ENCODE peak calls at places on chromosomes 11 and 22, in four cellular contexts. L, U, W and R are unnamed samples.
A peak's percentile ranks its signal among the peaks of the same experiment; 100 is the strongest.

GRCh38 chr11:32963721-32964120 is 52.0 kb upstream of the DEPDC7 start:
- DNase-seq in L (no peak), U (no peak), W (no peak), R (no peak)

GRCh38 chr11:71255323-71255722 is 2.9 kb upstream of the SHANK2 start:
- DNase-seq in L (no peak), U (no peak), W (no peak), R (no peak)

GRCh38 chr11:115745545-115746265 is 241.5 kb upstream of the CADM1 start:
- DNase-seq in L (no peak), U (no peak), W (no peak), R (no peak)

GRCh38 chr22:41862530-41863266 is 29.8 kb downstream of the SREBF2 start:
- DNase-seq in L (no peak), U (no peak), W (no peak), R (peak; percentile 89)

GRCh38 chr11:57764972-57765371 is 3.4 kb downstream of the CTNND1 start:
- DNase-seq in L (no peak), U (peak; percentile 62), W (no peak), R (no peak)

GRCh38 chr22:36252754-36253522 is at the start of gene APOL1:
- DNase-seq in L (no peak), U (peak; percentile 75), W (peak; percentile 63), R (peak; percentile 62)

GRCh38 chr11:34327804-34328631 is 29.8 kb downstream of the ABTB2 start:
- DNase-seq in L (no peak), U (no peak), W (no peak), R (no peak)

GRCh38 chr11:32297629-32298028 is 137.7 kb downstream of the WT1 start:
- DNase-seq in L (no peak), U (peak; percentile 3), W (no peak), R (no peak)

GRCh38 chr22:29245626-29246385 is 22.0 kb downstream of the RHBDD3 start:
- DNase-seq in L (no peak), U (peak; percentile 66), W (peak; percentile 62), R (no peak)

GRCh38 chr11:47220401-47220821 is 5.6 kb downstream of the DDB2 start:
- DNase-seq in L (no peak), U (no peak), W (peak; percentile 25), R (no peak)

GRCh38 chr11:69654001-69654659 is 13.2 kb downstream of the CCND1 start:
- DNase-seq in L (no peak), U (no peak), W (no peak), R (no peak)

GRCh38 chr11:76918941-76919386 is 58.2 kb downstream of the ACER3 start:
- DNase-seq in L (no peak), U (peak; percentile 78), W (peak; percentile 58), R (peak; percentile 19)

GRCh38 chr22:40426671-40427070 is 56.3 kb downstream of the SGSM3 start:
- DNase-seq in L (no peak), U (no peak), W (no peak), R (no peak)

GRCh38 chr11:33687733-33688479 is 12.7 kb downstream of the C11orf91 start:
- DNase-seq in L (no peak), U (peak; percentile 72), W (peak; percentile 60), R (peak; percentile 33)

GRCh38 chr11:34653031-34653430 is 32.1 kb downstream of the EHF start:
- DNase-seq in L (no peak), U (no peak), W (no peak), R (no peak)

GRCh38 chr22:26399288-26399687 is 29.8 kb upstream of the ASPHD2 start:
- DNase-seq in L (no peak), U (no peak), W (no peak), R (no peak)

GRCh38 chr11:83540112-83540675 is 254.0 kb upstream of the CCDC90B start:
- DNase-seq in L (no peak), U (no peak), W (no peak), R (no peak)

GRCh38 chr11:132782102-132782501 is 750.2 kb downstream of the OPCML start:
- DNase-seq in L (no peak), U (no peak), W (no peak), R (no peak)

GRCh38 chr11:108906826-108907225 is 242.0 kb downstream of the DDX10 start:
- DNase-seq in L (no peak), U (no peak), W (no peak), R (no peak)

GRCh38 chr22:29431986-29432385 is 6.4 kb upstream of the RFPL1 start:
- DNase-seq in L (no peak), U (peak; percentile 29), W (no peak), R (no peak)

GRCh38 chr11:68550485-68550817 is 89.9 kb downstream of the PPP6R3 start:
- DNase-seq in L (no peak), U (no peak), W (no peak), R (no peak)

GRCh38 chr11:117071344-117071787 is 26.9 kb downstream of the SIK3 start:
- DNase-seq in L (no peak), U (peak; percentile 72), W (peak; percentile 84), R (no peak)

GRCh38 chr22:35914665-35915476 is 113.8 kb downstream of the RBFOX2 start:
- DNase-seq in L (peak; percentile 50), U (peak; percentile 76), W (peak; percentile 91), R (no peak)

GRCh38 chr11:40125054-40125453 is 1334.4 kb downstream of the LRRC4C start:
- DNase-seq in L (no peak), U (peak; percentile 2), W (no peak), R (no peak)

GRCh38 chr11:8748317-8748716 is 65.7 kb downstream of the RPL27A start:
- DNase-seq in L (no peak), U (no peak), W (no peak), R (no peak)

GRCh38 chr11:120709808-120710207 is 198.3 kb downstream of the GRIK4 start:
- DNase-seq in L (no peak), U (no peak), W (no peak), R (peak; percentile 73)

GRCh38 chr11:61949169-61950034 is 749 bp upstream of the BEST1 start:
- DNase-seq in L (peak; percentile 34), U (peak; percentile 90), W (peak; percentile 54), R (no peak)

GRCh38 chr11:28808771-28809170 is 700.6 kb downstream of the METTL15 start:
- DNase-seq in L (no peak), U (no peak), W (no peak), R (no peak)

GRCh38 chr11:16966633-16967346 is 47.4 kb downstream of the PLEKHA7 start:
- DNase-seq in L (no peak), U (no peak), W (no peak), R (no peak)

GRCh38 chr11:79333381-79333780 is 107.4 kb downstream of the TENM4 start:
- DNase-seq in L (no peak), U (no peak), W (no peak), R (no peak)
- TF ChIP-seq ATF3 in L (no peak), U (no peak), W (no peak), R (no peak)

GRCh38 chr22:50035131-50035881 is 22.7 kb upstream of the IL17REL start:
- DNase-seq in L (no peak), U (no peak), W (no peak), R (no peak)
- TF ChIP-seq RFX5 in L (no peak), U (no peak), W (no peak), R (no peak)

GRCh38 chr22:37569921-37570660 is 9.8 kb downstream of the LGALS2 start:
- DNase-seq in L (no peak), U (no peak), W (no peak), R (no peak)

GRCh38 chr22:37567991-37568390 is 7.7 kb downstream of the CDC42EP1 start:
- DNase-seq in L (no peak), U (no peak), W (no peak), R (no peak)

GRCh38 chr22:37570661-37570976 is 9.3 kb downstream of the LGALS2 start:
- DNase-seq in L (no peak), U (no peak), W (no peak), R (no peak)

GRCh38 chr22:37568448-37569008 is 8.2 kb downstream of the CDC42EP1 start:
- DNase-seq in L (no peak), U (no peak), W (no peak), R (no peak)

DNA sequence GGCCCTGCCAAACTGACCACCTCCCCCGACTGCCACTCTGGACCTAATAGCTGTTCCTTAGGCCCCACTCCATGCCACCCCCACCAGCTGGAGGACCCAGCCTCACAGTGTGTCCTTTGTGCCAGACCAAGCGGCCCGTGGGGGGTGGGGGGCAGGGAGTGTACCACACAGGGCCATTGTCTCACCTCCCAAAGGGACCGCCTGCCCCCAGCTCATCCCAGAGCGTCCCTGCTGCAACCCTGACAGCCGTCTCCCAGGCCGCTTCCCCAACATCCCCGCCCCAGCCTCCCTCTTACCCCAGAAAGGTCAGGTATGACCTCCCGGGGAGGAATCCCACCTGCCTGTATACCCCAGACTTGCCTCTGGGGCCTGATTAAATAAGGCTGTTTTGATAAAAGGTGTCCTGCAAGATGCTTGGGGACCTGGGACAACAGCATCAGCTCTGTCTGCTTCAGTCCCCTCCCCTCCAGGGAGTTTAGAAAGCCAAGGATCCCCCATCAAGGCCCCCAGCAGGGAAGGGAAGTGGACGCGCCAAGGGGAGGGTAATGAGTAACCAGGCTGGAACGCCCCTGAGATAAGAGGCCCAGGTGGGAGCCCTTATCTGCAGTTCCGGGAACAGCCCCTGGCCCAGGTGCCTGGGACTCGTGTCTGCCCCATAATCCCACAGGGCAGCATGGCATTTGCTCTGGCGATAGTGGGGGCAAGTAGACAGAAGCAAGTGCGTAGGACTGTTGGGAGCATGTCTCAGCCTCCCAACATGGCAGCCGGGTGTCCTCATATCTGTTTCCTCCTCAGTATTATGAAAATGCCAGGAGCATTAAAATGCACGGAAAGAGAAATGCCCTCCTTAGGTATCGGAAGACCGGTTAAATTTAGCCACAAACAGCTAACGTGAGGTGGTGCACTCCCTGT is 9.0 kb downstream of the CDC42EP1 start:
- DNase-seq in L (no peak), U (peak; percentile 42), W (peak; percentile 90), R (no peak)
- H3K9ac ChIP-seq in L (no peak overlapping the region), U (peak overlapping the region; percentile 66), W (peak overlapping the region; percentile 55), R (no peak overlapping the region)

GRCh38 chr11:131027501-131027900 is 111.2 kb upstream of the SNX19 start:
- DNase-seq in L (no peak), U (no peak), W (no peak), R (no peak)

GRCh38 chr11:131025020-131025419 is 108.7 kb upstream of the SNX19 start:
- DNase-seq in L (no peak), U (peak; percentile 6), W (peak; percentile 5), R (no peak)

GRCh38 chr11:131025421-131026126 is 109.3 kb upstream of the SNX19 start:
- DNase-seq in L (no peak), U (no peak), W (no peak), R (peak; percentile 28)
- TF ChIP-seq ATF3 in L (no peak), U (no peak), W (no peak), R (no peak)